ENCODE peak calls at places on chromosomes 12 and 14, in ten cellular contexts. P is HCT116, O is HepG2, U is breast epithelium, R is GM23338, E is Panc1, L is transverse colon, V is HL-60, J is SK-N-SH, M is K562. Y is an unnamed sample.
A peak's percentile ranks its signal among the peaks of the same experiment; 100 is the strongest.

GRCh38 chr14:55123101-55123500 is 6.0 kb upstream of the LGALS3 start:
- DNase-seq in P (no peak), O (no peak), U (no peak), R (no peak), E (no peak), L (no peak), V (no peak), J (peak; percentile 40), M (no peak), Y (no peak)

GRCh38 chr14:26255213-26255612 is 342.6 kb downstream of the NOVA1 start:
- DNase-seq in P (no peak), O (no peak), U (no peak), R (peak; percentile 52), E (no peak), L (no peak), V (no peak), J (no peak), M (no peak), Y (no peak)

GRCh38 chr14:78608998-78609787 is 439.0 kb downstream of the NRXN3 start:
- DNase-seq in P (no peak), O (no peak), U (no peak), R (no peak), E (no peak), L (no peak), V (no peak), J (no peak), M (no peak), Y (no peak)

GRCh38 chr14:37329189-37330001 is 131.7 kb downstream of the MIPOL1 start:
- DNase-seq in P (no peak), O (peak; percentile 92), U (no peak), R (no peak), E (no peak), L (no peak), V (no peak), J (no peak), M (no peak), Y (no peak)

GRCh38 chr12:89684131-89684530 is 24.5 kb downstream of the ATP2B1 start:
- DNase-seq in P (no peak), O (no peak), U (no peak), R (no peak), E (no peak), L (no peak), V (no peak), J (no peak), M (no peak), Y (no peak)

GRCh38 chr14:105019861-105020814 is 745 bp downstream of the CDCA4 start:
- DNase-seq in P (no peak), O (no peak), U (no peak), R (peak; percentile 64), E (no peak), L (peak; percentile 60), V (no peak), J (no peak), M (no peak), Y (no peak)

GRCh38 chr12:124152733-124153132 is 142.2 kb upstream of the RFLNA start:
- DNase-seq in P (no peak), O (no peak), U (no peak), R (no peak), E (no peak), L (no peak), V (no peak), J (no peak), M (no peak), Y (no peak)

GRCh38 chr12:109310247-109311125 is 1.4 kb upstream of the FOXN4 start:
- DNase-seq in P (no peak), O (no peak), U (no peak), R (peak; percentile 52), E (no peak), L (no peak), V (no peak), J (peak; percentile 60), M (peak; percentile 35), Y (no peak)

GRCh38 chr12:40101747-40102146 is 4.1 kb downstream of the SLC2A13 start:
- DNase-seq in P (no peak), O (no peak), U (no peak), R (no peak), E (no peak), L (no peak), V (no peak), J (no peak), M (no peak), Y (no peak)

GRCh38 chr12:40098406-40099145 is 7.3 kb downstream of the SLC2A13 start:
- DNase-seq in P (no peak), O (no peak), U (no peak), R (no peak), E (no peak), L (peak; percentile 35), V (no peak), J (no peak), M (no peak), Y (no peak)

GRCh38 chr12:40104461-40105264 is 1.2 kb downstream of the SLC2A13 start:
- DNase-seq in P (no peak), O (no peak), U (peak; percentile 51), R (peak; percentile 27), E (no peak), L (peak; percentile 33), V (no peak), J (no peak), M (peak; percentile 63), Y (no peak)

GRCh38 chr12:40103043-40103442 is 2.8 kb downstream of the SLC2A13 start:
- DNase-seq in P (no peak), O (no peak), U (no peak), R (no peak), E (no peak), L (no peak), V (no peak), J (no peak), M (no peak), Y (no peak)

GRCh38 chr12:40099423-40099853 is 6.4 kb downstream of the SLC2A13 start:
- DNase-seq in P (no peak), O (peak; percentile 10), U (no peak), R (no peak), E (no peak), L (peak; percentile 46), V (no peak), J (no peak), M (peak; percentile 33), Y (no peak)
- TF ChIP-seq POLR2AphosphoS5 in P (no peak), O (no peak), U (no peak), R (no peak), E (no peak), L (peak; percentile 88), V (no peak), J (no peak), M (no peak), Y (no peak)

GRCh38 chr12:127126260-127126628 is 1140.7 kb upstream of the TMEM132C start:
- DNase-seq in P (no peak), O (no peak), U (no peak), R (no peak), E (no peak), L (no peak), V (no peak), J (no peak), M (no peak), Y (no peak)

GRCh38 chr12:127130506-127131100 is 1136.4 kb upstream of the TMEM132C start:
- DNase-seq in P (no peak), O (no peak), U (no peak), R (no peak), E (no peak), L (no peak), V (no peak), J (no peak), M (no peak), Y (no peak)

GRCh38 chr12:127127887-127128286 is 1139.1 kb upstream of the TMEM132C start:
- DNase-seq in P (no peak), O (no peak), U (no peak), R (no peak), E (no peak), L (no peak), V (no peak), J (no peak), M (no peak), Y (no peak)

GRCh38 chr12:127121494-127122070 is 1145.4 kb upstream of the TMEM132C start:
- DNase-seq in P (no peak), O (no peak), U (no peak), R (no peak), E (no peak), L (no peak), V (no peak), J (no peak), M (no peak), Y (no peak)

DNA sequence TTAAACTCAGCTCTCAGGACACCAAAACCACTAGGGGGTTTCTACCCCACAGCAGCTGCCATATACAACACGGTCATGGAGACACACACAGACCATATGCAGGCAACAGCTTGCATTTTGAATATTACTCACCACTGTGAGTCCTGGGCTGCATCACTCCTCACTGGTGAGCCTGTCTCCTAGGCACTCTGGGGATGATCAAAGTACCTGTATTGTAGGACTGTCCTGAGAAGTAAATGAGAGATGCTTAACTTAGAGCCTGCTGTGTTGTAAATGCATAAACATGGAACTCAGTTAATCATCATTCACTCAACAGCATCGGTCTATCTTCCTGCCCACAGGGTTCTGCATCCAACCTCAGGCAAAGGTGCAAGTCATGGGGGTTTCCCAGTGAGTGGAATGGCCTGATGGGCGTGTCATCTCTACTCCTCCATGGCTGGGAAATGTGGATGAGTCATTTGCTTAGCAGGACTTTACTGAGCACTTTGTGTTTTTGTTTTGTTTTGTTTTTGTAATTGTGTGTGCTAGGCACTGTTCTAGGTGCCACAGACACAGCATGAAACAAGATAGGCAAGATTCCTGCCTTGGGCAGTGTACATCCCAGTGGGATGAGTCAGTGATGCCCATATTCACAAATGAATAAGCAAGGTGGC is 1141.2 kb upstream of the TMEM132C start:
- DNase-seq in P (peak; percentile 97), O (no peak), U (no peak), R (no peak), E (no peak), L (peak; percentile 14), V (no peak), J (no peak), M (peak; percentile 80), Y (no peak)
- H3K27ac ChIP-seq in P (peak overlapping the region; percentile 85), O (no peak overlapping the region), U (no peak overlapping the region), R (no peak overlapping the region), E (no peak overlapping the region), L (no peak overlapping the region), V (no peak overlapping the region), J (no peak overlapping the region), M (peak overlapping the region; percentile 69), Y (no peak overlapping the region)

GRCh38 chr14:67644428-67644827 is 24.7 kb downstream of the ARG2 start:
- DNase-seq in P (no peak), O (no peak), U (no peak), R (no peak), E (no peak), L (no peak), V (no peak), J (no peak), M (no peak), Y (no peak)
- TF ChIP-seq POLR2AphosphoS5 in P (no peak), O (no peak), U (no peak), R (no peak), E (no peak), L (no peak), V (no peak), J (no peak), M (no peak), Y (no peak)

DNA sequence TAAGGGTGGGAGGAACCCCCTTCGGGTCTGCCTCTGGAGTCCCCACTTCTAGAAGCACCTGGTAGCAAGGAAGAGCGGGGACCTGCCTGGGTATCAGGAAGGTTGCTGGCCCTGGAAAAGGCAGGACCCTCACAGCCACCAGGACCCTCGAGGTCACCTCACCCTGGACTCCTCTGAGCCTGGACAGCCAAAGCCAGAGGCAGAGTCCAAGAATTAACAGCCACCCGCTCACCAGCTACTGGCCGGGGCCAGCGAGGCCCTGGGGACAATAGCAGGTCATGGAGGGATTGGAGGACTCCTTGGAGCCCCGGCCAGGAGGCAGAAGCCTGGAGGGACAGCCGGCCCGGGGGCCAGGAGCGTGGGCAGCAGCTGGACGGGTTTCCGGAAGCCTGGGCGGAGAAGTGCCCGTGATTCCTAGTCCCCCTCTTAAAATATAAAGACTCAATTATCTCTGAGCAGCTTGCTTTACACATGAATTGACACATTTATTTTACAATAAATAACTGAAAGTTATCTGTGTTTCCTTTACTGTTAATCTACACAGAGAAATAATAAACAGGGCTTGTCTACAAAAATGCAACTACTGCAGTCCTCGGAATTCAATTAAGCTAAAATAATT is 17.5 kb downstream of the BCL11B start:
- DNase-seq in P (no peak), O (no peak), U (no peak), R (no peak), E (no peak), L (no peak), V (no peak), J (no peak), M (no peak), Y (no peak)
- H3K27ac ChIP-seq in P (no peak overlapping the region), O (no peak overlapping the region), U (no peak overlapping the region), R (no peak overlapping the region), E (no peak overlapping the region), L (no peak overlapping the region), V (no peak overlapping the region), J (no peak overlapping the region), M (no peak overlapping the region), Y (no peak overlapping the region)

Y was measured in prostate gland.